ENCODE peak calls at places on chromosomes 12 and 14, in nine cellular contexts. Q, U, A, P, J, X, F, H and T are unnamed samples.

GRCh38 chr12:49680075-49680474 is 27.1 kb downstream of the FMNL3 start:
- DNase-seq in Q (no peak), U (no peak), A (no peak), P (peak), J (no peak), X (no peak), F (no peak), H (no peak), T (no peak)

GRCh38 chr12:123502163-123502562 is 31.4 kb downstream of the RILPL1 start:
- DNase-seq in Q (no peak), U (no peak), A (no peak), P (no peak), J (no peak), X (no peak), F (no peak), H (no peak), T (peak)

GRCh38 chr14:100030441-100031153 is 34.6 kb upstream of the EVL start:
- DNase-seq in Q (peak), U (no peak), A (no peak), P (peak), J (peak), X (no peak), F (no peak), H (peak), T (peak)

GRCh38 chr14:89027097-89027740 is 202.8 kb downstream of the TTC8 start:
- DNase-seq in Q (no peak), U (peak), A (peak), P (peak), J (no peak), X (peak), F (peak), H (peak), T (peak)

GRCh38 chr12:130955238-130955816 is 1.6 kb downstream of the ADGRD1 start:
- DNase-seq in Q (no peak), U (no peak), A (no peak), P (no peak), J (no peak), X (no peak), F (no peak), H (peak), T (no peak)

GRCh38 chr12:55828357-55828756 is 1.0 kb downstream of the DNAJC14 start:
- DNase-seq in Q (no peak), U (no peak), A (no peak), P (no peak), J (no peak), X (no peak), F (no peak), H (no peak), T (no peak)

GRCh38 chr12:58247633-58248032 is 306.3 kb downstream of the ATP23 start:
- DNase-seq in Q (no peak), U (no peak), A (no peak), P (no peak), J (no peak), X (no peak), F (no peak), H (no peak), T (no peak)

GRCh38 chr14:91078095-91078737 is 17.8 kb upstream of the RPS6KA5 start:
- DNase-seq in Q (no peak), U (no peak), A (peak), P (no peak), J (no peak), X (peak), F (peak), H (no peak), T (no peak)

GRCh38 chr12:32273712-32274111 is 125.6 kb upstream of the FGD4 start:
- DNase-seq in Q (no peak), U (no peak), A (peak), P (no peak), J (no peak), X (peak), F (peak), H (no peak), T (no peak)

GRCh38 chr12:60980558-60980957 is 1279.6 kb upstream of the USP15 start:
- DNase-seq in Q (no peak), U (no peak), A (no peak), P (no peak), J (no peak), X (no peak), F (no peak), H (no peak), T (no peak)

GRCh38 chr12:1117970-1118563 is 127.0 kb downstream of the ERC1 start:
- DNase-seq in Q (peak), U (peak), A (peak), P (peak), J (peak), X (peak), F (peak), H (peak), T (no peak)

GRCh38 chr14:92747701-92748258 is 647 bp downstream of the LGMN start:
- DNase-seq in Q (peak), U (no peak), A (no peak), P (no peak), J (no peak), X (peak), F (peak), H (peak), T (peak)

GRCh38 chr12:52202361-52203078 is 10.7 kb upstream of the KRT80 start:
- DNase-seq in Q (no peak), U (no peak), A (no peak), P (no peak), J (no peak), X (peak), F (no peak), H (no peak), T (peak)

GRCh38 chr14:21536395-21537087 is 10.4 kb upstream of the SALL2 start:
- DNase-seq in Q (no peak), U (no peak), A (no peak), P (no peak), J (no peak), X (no peak), F (no peak), H (no peak), T (no peak)

GRCh38 chr12:125312471-125312870 is 247.2 kb downstream of the AACS start:
- DNase-seq in Q (no peak), U (no peak), A (no peak), P (no peak), J (no peak), X (no peak), F (no peak), H (no peak), T (no peak)

GRCh38 chr12:124636138-124636968 is 68.9 kb upstream of the NCOR2 start:
- DNase-seq in Q (peak), U (peak), A (peak), P (peak), J (no peak), X (no peak), F (peak), H (peak), T (no peak)

GRCh38 chr12:1825382-1826102 is 5.2 kb downstream of the LRTM2 start:
- DNase-seq in Q (no peak), U (no peak), A (no peak), P (no peak), J (no peak), X (no peak), F (no peak), H (no peak), T (no peak)

GRCh38 chr12:89769483-89769818 is 60.8 kb upstream of the ATP2B1 start:
- DNase-seq in Q (no peak), U (no peak), A (no peak), P (no peak), J (no peak), X (no peak), F (no peak), H (no peak), T (no peak)

GRCh38 chr14:98935921-98936320 is 336.1 kb downstream of the BCL11B start:
- DNase-seq in Q (no peak), U (no peak), A (no peak), P (no peak), J (no peak), X (no peak), F (no peak), H (no peak), T (no peak)

GRCh38 chr14:88986146-88986841 is 161.8 kb downstream of the TTC8 start:
- DNase-seq in Q (peak), U (peak), A (no peak), P (peak), J (peak), X (no peak), F (no peak), H (peak), T (no peak)

GRCh38 chr12:12614342-12614741 is 2.7 kb downstream of the CREBL2 start:
- DNase-seq in Q (no peak), U (no peak), A (no peak), P (no peak), J (no peak), X (no peak), F (no peak), H (no peak), T (no peak)

GRCh38 chr14:50792634-50793068 is 38.3 kb downstream of the NIN start:
- DNase-seq in Q (no peak), U (peak), A (no peak), P (no peak), J (no peak), X (no peak), F (peak), H (no peak), T (no peak)

GRCh38 chr14:35287481-35288013 is 4.6 kb upstream of the PSMA6 start:
- DNase-seq in Q (peak), U (no peak), A (no peak), P (peak), J (no peak), X (no peak), F (peak), H (no peak), T (peak)

GRCh38 chr14:100306506-100307214 is 416 bp upstream of the SLC25A29 start:
- DNase-seq in Q (peak), U (peak), A (peak), P (peak), J (no peak), X (peak), F (peak), H (peak), T (peak)

GRCh38 chr12:109432842-109433304 is 44.2 kb downstream of the KCTD10 start:
- DNase-seq in Q (peak), U (peak), A (peak), P (peak), J (peak), X (peak), F (peak), H (peak), T (no peak)

GRCh38 chr12:107448198-107448597 is 237.4 kb upstream of the PWP1 start:
- DNase-seq in Q (no peak), U (no peak), A (no peak), P (peak), J (no peak), X (no peak), F (peak), H (no peak), T (no peak)
- TF ChIP-seq CTCF in Q (peak), U (no peak), A (no peak), P (peak), J (peak), X (peak), F (peak), H (peak), T (peak)

GRCh38 chr12:114993202-114993601 is 309.2 kb upstream of the TBX3 start:
- DNase-seq in Q (no peak), U (no peak), A (no peak), P (no peak), J (no peak), X (no peak), F (no peak), H (no peak), T (no peak)
- TF ChIP-seq CTCF in Q (no peak), U (no peak), A (no peak), P (no peak), J (no peak), X (no peak), F (no peak), H (no peak), T (no peak)

DNA sequence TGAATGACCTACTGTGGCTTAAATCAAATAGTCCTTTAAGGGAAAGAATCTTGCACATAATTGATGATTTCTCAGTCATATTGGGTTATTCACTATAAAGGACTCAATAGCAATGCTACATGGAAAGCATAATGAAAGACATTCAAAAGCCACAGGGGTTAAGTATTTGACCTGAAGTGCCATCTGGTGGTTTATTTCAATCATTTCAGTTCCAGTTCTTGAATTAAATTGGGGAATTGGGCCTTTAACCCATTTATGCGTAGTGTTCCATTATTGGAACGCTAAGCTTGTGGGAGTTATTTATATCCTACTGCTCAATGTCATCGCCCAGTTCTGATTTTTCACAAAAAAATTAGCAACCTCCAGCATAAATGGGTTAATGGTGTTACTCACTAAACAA is 41.3 kb upstream of the C12orf71 start:
- DNase-seq in Q (no peak), U (no peak), A (no peak), P (peak), J (no peak), X (peak), F (peak), H (peak), T (no peak)
- TF ChIP-seq CTCF in Q (no peak), U (peak), A (peak), P (peak), J (no peak), X (peak), F (peak), H (no peak), T (peak)

GRCh38 chr12:7078163-7078562 is 14.1 kb downstream of the C1R start:
- DNase-seq in Q (no peak), U (no peak), A (no peak), P (no peak), J (no peak), X (no peak), F (no peak), H (no peak), T (no peak)
- TF ChIP-seq CTCF in Q (no peak), U (no peak), A (no peak), P (no peak), J (no peak), X (no peak), F (no peak), H (no peak), T (no peak)

DNA sequence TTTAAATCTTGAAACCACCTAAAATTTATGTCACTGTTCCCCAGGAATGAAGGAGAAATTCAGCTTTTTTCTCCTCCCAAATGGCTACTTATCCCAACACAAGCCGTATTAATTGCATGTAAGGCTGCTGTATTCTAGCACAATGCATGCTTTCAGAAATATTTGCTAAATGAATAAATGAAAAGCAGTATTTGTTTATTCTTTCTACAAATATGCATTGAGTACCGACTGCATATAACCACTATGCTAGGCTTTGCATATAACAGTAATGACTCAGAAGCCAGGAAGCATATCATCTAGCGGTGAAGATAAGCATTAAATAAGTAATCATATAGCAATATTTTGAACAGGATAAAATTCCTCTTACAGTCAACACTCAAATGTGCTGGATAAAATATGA is 5.7 kb upstream of the LRR1 start:
- DNase-seq in Q (peak), U (no peak), A (no peak), P (no peak), J (peak), X (no peak), F (peak), H (no peak), T (peak)
- TF ChIP-seq CTCF in Q (no peak), U (no peak), A (no peak), P (no peak), J (peak), X (no peak), F (no peak), H (no peak), T (no peak)

DNA sequence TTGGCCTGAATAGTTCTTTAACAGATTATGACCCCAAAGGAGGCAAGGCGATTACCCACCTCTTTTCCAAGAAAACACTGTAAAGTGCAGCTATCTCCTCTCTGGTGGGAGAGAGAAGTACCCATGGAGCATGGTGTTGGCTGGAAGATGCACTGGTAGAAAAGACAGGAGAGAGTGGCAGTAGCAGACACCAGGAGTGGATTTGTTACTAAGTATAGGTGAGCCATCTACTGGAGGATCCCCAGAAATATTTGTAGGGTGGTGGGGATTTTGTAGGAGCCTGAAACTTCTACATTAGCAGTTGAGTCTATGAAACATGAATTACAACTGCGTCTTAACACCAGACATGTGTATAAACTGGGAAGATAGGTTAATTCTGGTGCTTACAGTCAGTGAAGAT is 148.0 kb downstream of the SLC38A4 start:
- DNase-seq in Q (peak), U (no peak), A (no peak), P (peak), J (no peak), X (no peak), F (no peak), H (peak), T (no peak)
- TF ChIP-seq CTCF in Q (peak), U (peak), A (peak), P (peak), J (peak), X (no peak), F (no peak), H (peak), T (peak)

GRCh38 chr14:30921305-30921704 is 46.9 kb downstream of the COCH start:
- DNase-seq in Q (no peak), U (no peak), A (no peak), P (peak), J (no peak), X (no peak), F (no peak), H (peak), T (no peak)

DNA sequence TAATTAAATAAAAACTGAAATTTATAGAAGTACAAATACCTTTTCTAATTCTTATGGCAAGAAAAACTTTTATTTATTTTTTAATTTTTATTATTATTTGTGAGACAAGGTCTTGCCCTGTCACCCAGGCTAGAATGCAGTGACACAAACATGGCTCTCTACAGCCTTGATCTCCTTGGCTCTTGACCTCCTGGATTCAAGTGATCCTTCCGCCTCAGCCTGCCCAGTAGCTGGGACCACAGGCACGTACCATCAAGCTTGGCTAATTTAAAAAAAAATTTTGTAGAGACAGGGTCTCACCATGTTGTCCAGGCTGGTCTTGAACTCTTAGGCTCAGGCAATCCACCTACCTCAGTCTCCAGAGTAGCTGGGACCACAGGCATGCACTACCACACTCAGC is 47.4 kb downstream of the COCH start:
- DNase-seq in Q (no peak), U (no peak), A (no peak), P (no peak), J (no peak), X (no peak), F (no peak), H (no peak), T (no peak)
- TF ChIP-seq CTCF in Q (no peak), U (no peak), A (no peak), P (no peak), J (no peak), X (no peak), F (no peak), H (no peak), T (no peak)

DNA sequence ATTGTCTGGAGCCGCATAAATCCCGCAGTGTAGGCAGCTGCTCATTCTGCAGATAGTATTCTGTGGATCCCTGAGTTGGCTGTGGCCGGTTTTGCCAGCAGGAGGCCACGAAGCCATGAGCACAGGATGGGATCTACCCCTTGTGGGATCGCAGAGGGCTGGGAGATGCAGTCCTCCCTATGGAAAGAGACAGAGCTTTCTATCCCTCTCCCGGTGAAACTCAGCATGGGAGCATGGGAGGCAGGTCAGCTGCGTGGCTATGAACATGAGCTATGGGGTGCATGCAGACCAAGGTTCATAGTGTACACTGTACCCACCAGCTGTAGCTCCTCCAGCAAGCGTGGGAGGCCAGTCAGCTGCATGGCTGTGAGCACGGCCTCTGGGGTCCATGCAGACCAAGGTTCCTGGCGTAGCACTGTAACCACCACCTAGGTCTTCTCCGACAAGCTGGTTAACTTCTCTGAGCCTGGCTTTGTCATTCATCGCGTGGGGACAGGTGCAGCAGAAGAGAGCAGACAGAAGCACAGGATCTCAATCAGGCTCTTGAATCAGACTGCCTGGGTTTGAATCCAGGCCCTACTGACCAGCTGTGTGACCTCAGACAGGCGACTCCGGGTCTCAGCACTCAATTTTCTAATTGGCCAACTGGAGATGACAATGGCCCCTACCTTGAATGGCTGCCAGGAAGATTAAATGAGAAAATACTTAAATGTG is 5.9 kb downstream of the BDKRB1 start:
- DNase-seq in Q (no peak), U (no peak), A (no peak), P (no peak), J (no peak), X (no peak), F (no peak), H (no peak), T (no peak)
- TF ChIP-seq CTCF in Q (no peak), U (no peak), A (no peak), P (no peak), J (peak), X (no peak), F (no peak), H (no peak), T (peak)